ENCODE peak calls at places on chromosomes 1 and 21, in nine cellular contexts. W is PC-9, B is heart left ventricle, T is pancreas, R is H7, U is upper lobe of right lung, A is stomach, E is cardiac fibroblast, J is NB4. H is an unnamed sample.

GRCh38 chr1:23251812-23252211 is 34.5 kb upstream of the HTR1D start:
- DNase-seq in W (no peak), B (no peak), T (no peak), R (no peak), U (no peak), A (no peak), E (no peak), J (no peak), H (no peak)

GRCh38 chr1:162386292-162387225 is 5.0 kb downstream of the C1orf226 start:
- DNase-seq in W (no peak), B (no peak), T (no peak), R (peak; percentile 7), U (no peak), A (no peak), E (no peak), J (no peak), H (no peak)

GRCh38 chr1:181413195-181413815 is 70.0 kb upstream of the CACNA1E start:
- DNase-seq in W (no peak), B (no peak), T (no peak), R (peak; percentile 36), U (no peak), A (no peak), E (no peak), J (no peak), H (no peak)

GRCh38 chr1:24299901-24300300 is 19.3 kb upstream of the GRHL3 start:
- DNase-seq in W (no peak), B (no peak), T (no peak), R (no peak), U (no peak), A (no peak), E (no peak), J (no peak), H (no peak)

GRCh38 chr1:166858726-166859419 is 17.2 kb downstream of the TADA1 start:
- DNase-seq in W (no peak), B (no peak), T (no peak), R (no peak), U (no peak), A (no peak), E (no peak), J (no peak), H (no peak)

GRCh38 chr1:237042467-237042891 is 495 bp downstream of the RYR2 start:
- DNase-seq in W (no peak), B (no peak), T (peak; percentile 68), R (peak; percentile 69), U (no peak), A (no peak), E (no peak), J (no peak), H (peak; percentile 31)

GRCh38 chr1:26280333-26281042 is 602 bp downstream of the SH3BGRL3 start:
- DNase-seq in W (no peak), B (peak; percentile 55), T (no peak), R (no peak), U (no peak), A (peak; percentile 27), E (peak; percentile 37), J (peak; percentile 90), H (peak; percentile 58)

GRCh38 chr1:8992936-8993687 is 33.1 kb downstream of the SLC2A7 start:
- DNase-seq in W (no peak), B (no peak), T (no peak), R (no peak), U (no peak), A (no peak), E (peak; percentile 23), J (no peak), H (no peak)

GRCh38 chr1:30411206-30411605 is 312.2 kb downstream of the MATN1 start:
- DNase-seq in W (no peak), B (no peak), T (no peak), R (peak; percentile 24), U (peak; percentile 23), A (peak; percentile 11), E (no peak), J (no peak), H (no peak)

GRCh38 chr1:48943393-48943792 is 166.7 kb upstream of the BEND5 start:
- DNase-seq in W (no peak), B (no peak), T (no peak), R (no peak), U (no peak), A (no peak), E (peak; percentile 1), J (no peak), H (no peak)

GRCh38 chr1:84298336-84298687 is 3.2 kb upstream of the SAMD13 start:
- DNase-seq in W (no peak), B (peak; percentile 61), T (peak; percentile 81), R (peak; percentile 84), U (peak; percentile 80), A (peak; percentile 62), E (peak; percentile 38), J (peak; percentile 68), H (peak; percentile 55)

GRCh38 chr21:41071410-41071809 is 96.5 kb upstream of the BACE2 start:
- DNase-seq in W (no peak), B (no peak), T (no peak), R (peak; percentile 70), U (no peak), A (no peak), E (no peak), J (peak; percentile 15), H (peak; percentile 79)

GRCh38 chr21:41065539-41065938 is 102.4 kb upstream of the BACE2 start:
- DNase-seq in W (no peak), B (no peak), T (no peak), R (no peak), U (no peak), A (no peak), E (no peak), J (no peak), H (no peak)

GRCh38 chr21:41069305-41069642 is 98.7 kb upstream of the BACE2 start:
- DNase-seq in W (no peak), B (no peak), T (no peak), R (no peak), U (no peak), A (no peak), E (no peak), J (no peak), H (no peak)

GRCh38 chr21:41066086-41066938 is 101.6 kb upstream of the BACE2 start:
- DNase-seq in W (no peak), B (no peak), T (no peak), R (no peak), U (no peak), A (peak; percentile 55), E (no peak), J (no peak), H (peak; percentile 59)

DNA sequence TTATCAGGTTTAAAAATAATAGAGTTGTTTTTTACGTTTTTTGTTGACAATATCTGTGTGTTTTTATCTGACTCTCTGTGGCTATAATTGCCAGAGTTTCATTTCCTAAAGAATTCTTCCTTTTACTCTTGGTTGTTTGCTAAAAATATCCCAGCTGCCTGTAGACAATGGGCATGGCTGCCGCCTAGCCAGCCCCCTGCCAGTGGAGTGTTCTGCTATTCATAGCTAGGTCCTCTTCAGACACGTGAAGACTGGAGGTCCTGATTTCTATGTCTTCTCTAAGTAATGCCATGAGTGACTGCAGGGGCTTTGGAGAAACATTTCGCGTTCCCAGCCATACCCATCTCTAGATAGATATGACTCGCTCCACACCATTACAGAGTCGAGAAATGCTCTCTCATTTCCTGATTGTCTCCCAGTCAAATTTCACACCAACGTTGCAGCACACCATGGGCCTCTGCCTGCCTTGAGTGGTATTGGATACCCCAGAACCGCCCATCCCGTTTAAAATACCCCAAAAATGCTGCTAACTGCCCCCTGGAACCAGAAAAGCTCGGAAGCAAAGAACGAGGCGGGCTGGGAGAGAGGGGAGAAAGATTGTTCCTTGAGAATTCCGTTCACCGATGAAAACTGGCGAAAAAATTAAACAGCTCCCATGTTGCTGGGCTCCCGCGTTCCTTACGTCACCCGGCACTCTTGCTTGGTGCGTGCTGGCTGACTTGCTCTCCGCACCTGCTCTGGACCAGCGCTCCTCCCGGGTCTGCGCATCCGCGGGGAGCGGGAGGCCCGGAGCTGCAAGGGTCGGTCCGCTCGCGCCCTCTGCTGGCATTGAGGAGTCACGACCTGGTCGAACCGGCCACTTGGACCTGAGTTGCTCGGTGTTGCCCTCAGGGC is 99.3 kb upstream of the BACE2 start:
- DNase-seq in W (no peak), B (peak; percentile 87), T (peak; percentile 93), R (peak; percentile 93), U (peak; percentile 92), A (peak; percentile 89), E (peak; percentile 63), J (peak; percentile 62), H (peak; percentile 93)
- H3K4me3 ChIP-seq in W (no peak overlapping the region), B (no peak overlapping the region), T (no peak overlapping the region), R (no peak overlapping the region), U (no peak overlapping the region), A (peak overlapping the region; percentile 37), E (no peak overlapping the region), J (no peak overlapping the region), H (peak overlapping the region; percentile 32)

DNA sequence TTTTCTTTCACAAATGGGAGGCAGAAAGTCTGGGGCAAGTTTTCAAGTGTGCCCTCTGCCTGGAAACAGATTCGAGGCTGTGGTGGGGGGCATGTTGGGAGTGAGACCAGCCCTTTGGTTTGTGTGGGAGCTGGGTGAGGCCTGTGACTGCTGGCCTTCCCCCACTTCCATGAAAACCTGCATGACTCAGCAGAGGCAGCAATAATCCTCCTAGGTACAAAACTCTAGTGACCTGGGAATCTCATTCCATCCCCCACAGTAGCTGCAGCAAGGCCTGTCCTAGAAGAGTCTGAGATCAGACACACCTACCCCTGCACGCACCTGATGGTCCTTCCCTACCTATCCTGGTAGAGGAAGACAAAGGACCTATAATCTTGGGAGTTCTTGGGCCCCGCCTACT is 42.1 kb upstream of the KIAA0040 start:
- DNase-seq in W (no peak), B (no peak), T (no peak), R (no peak), U (no peak), A (no peak), E (no peak), J (no peak), H (peak; percentile 50)
- H3K4me3 ChIP-seq in W (no peak overlapping the region), B (no peak overlapping the region), T (no peak overlapping the region), R (no peak overlapping the region), U (no peak overlapping the region), A (no peak overlapping the region), E (no peak overlapping the region), J (no peak overlapping the region), H (no peak overlapping the region)

DNA sequence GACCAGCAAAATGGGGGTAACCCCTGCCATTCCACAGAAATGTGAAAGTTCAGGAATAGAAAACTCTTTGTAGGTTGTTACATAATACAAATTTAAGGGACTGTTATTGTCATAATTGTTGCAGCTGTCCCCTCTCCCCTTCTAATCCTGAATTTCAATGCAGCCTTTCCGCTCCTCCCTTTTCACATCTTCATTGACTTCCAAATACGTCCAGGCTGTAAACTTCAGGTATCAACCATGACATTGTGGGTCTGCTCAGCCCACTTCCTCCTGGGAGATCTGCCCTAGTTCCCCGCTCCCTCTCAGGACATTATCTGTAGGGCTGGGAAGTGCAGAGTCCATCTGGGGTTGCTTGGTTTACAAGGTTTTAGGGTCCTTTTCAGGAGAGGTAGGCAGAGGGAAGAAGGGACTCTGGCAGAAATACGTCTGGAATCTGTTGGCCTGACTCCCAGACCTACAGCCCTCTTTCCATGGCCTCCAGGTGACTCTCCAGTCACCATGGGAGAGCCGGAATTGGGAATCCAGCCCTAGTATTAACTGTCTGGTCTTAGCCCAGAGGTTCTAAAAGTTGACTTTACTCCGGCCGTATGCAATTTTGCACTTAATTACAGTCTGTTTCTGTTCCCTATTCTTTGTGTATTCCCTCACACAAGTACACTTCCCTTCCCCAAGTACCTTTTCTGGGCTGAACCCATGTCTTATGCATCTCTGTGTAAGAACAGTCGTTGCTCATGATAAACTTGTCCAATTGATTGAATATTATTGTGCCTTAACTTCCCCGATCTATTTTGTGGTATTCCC is 4.7 kb upstream of the DENND2D start:
- DNase-seq in W (no peak), B (no peak), T (no peak), R (no peak), U (no peak), A (no peak), E (no peak), J (peak; percentile 43), H (no peak)
- H3K4me3 ChIP-seq in W (peak overlapping the region; percentile 65), B (no peak overlapping the region), T (no peak overlapping the region), R (no peak overlapping the region), U (peak overlapping the region; percentile 75), A (peak overlapping the region; percentile 69), E (no peak overlapping the region), J (no peak overlapping the region), H (no peak overlapping the region)

GRCh38 chr21:18289876-18290275 is 45.2 kb downstream of the CHODL start:
- DNase-seq in W (no peak), B (no peak), T (no peak), R (no peak), U (no peak), A (no peak), E (no peak), J (no peak), H (no peak)
- H3K4me3 ChIP-seq in W (no peak overlapping the region), B (no peak overlapping the region), T (no peak overlapping the region), R (no peak overlapping the region), U (no peak overlapping the region), A (no peak overlapping the region), E (no peak overlapping the region), J (no peak overlapping the region), H (no peak overlapping the region)